ENCODE peak calls at places on chromosomes 4 and X, in five cellular contexts. O, A, Q, B and M are unnamed samples. For H3K27me3, the result is how much of the 10 kb centered on the place peaks cover.

GRCh38 chr4:64399313-64400109 is 9.7 kb downstream of the TECRL start:
- DNase-seq in O (no peak), A (no peak), Q (no peak), B (no peak), M (no peak)

GRCh38 chrX:64205441-64205734 is at the start of gene AMER1:
- DNase-seq in O (no peak), A (no peak), Q (no peak), B (no peak), M (no peak)

GRCh38 chr4:146407669-146408084 is 114.1 kb downstream of the SLC10A7 start:
- DNase-seq in O (peak), A (no peak), Q (no peak), B (no peak), M (no peak)

GRCh38 chr4:74435296-74435695 is 9.6 kb upstream of the AREG start:
- DNase-seq in O (no peak), A (no peak), Q (no peak), B (no peak), M (no peak)

GRCh38 chr4:75834095-75834771 is 68.0 kb downstream of the PPEF2 start:
- DNase-seq in O (no peak), A (no peak), Q (no peak), B (no peak), M (no peak)

GRCh38 chrX:39855748-39856129 is 242.0 kb downstream of the BCOR start:
- DNase-seq in O (peak), A (peak), Q (no peak), B (no peak), M (no peak)

GRCh38 chr4:71429962-71430361 is 91.1 kb downstream of the SLC4A4 start:
- DNase-seq in O (no peak), A (no peak), Q (no peak), B (no peak), M (no peak)

GRCh38 chr4:187258651-187259401 is 535.2 kb upstream of the FAT1 start:
- DNase-seq in O (no peak), A (no peak), Q (no peak), B (no peak), M (no peak)

GRCh38 chr4:169657470-169658107 is 37.2 kb downstream of the CLCN3 start:
- DNase-seq in O (no peak), A (no peak), Q (no peak), B (no peak), M (no peak)

GRCh38 chrX:150664290-150664689 is 28.9 kb upstream of the MTMR1 start:
- DNase-seq in O (no peak), A (peak), Q (peak), B (peak), M (no peak)

GRCh38 chr4:6126971-6127745 is 73.2 kb downstream of the JAKMIP1 start:
- DNase-seq in O (no peak), A (no peak), Q (no peak), B (no peak), M (peak)

GRCh38 chr4:95170176-95170575 is 378.6 kb downstream of the UNC5C start:
- DNase-seq in O (no peak), A (no peak), Q (no peak), B (no peak), M (no peak)

GRCh38 chr4:154044118-154044517 is 255.2 kb upstream of the SFRP2 start:
- DNase-seq in O (no peak), A (no peak), Q (no peak), B (no peak), M (no peak)

GRCh38 chrX:39808471-39808917 is 289.3 kb downstream of the BCOR start:
- DNase-seq in O (peak), A (no peak), Q (no peak), B (peak), M (no peak)

GRCh38 chr4:53196195-53196641 is 169.6 kb downstream of the SCFD2 start:
- DNase-seq in O (no peak), A (no peak), Q (no peak), B (no peak), M (no peak)

GRCh38 chrX:149877157-149877556 is 3.8 kb upstream of the MAGEA8 start:
- DNase-seq in O (no peak), A (no peak), Q (no peak), B (no peak), M (no peak)

GRCh38 chr4:3430524-3430923 is 11.2 kb upstream of the HGFAC start:
- DNase-seq in O (no peak), A (no peak), Q (no peak), B (peak), M (no peak)

GRCh38 chr4:109957227-109957626 is 44.5 kb downstream of the EGF start:
- DNase-seq in O (no peak), A (no peak), Q (no peak), B (no peak), M (no peak)

GRCh38 chrX:120463241-120463640 is 5.9 kb downstream of the LAMP2 start:
- DNase-seq in O (no peak), A (peak), Q (no peak), B (no peak), M (no peak)

GRCh38 chrX:17737707-17738001 is 361 bp downstream of the SCML1 start:
- DNase-seq in O (no peak), A (no peak), Q (peak), B (no peak), M (no peak)

GRCh38 chrX:47204970-47205369 is 11.3 kb downstream of the UBA1 start:
- DNase-seq in O (no peak), A (no peak), Q (no peak), B (no peak), M (no peak)

GRCh38 chrX:112043997-112044396 is 38.6 kb downstream of the TRPC5 start:
- DNase-seq in O (no peak), A (no peak), Q (no peak), B (no peak), M (no peak)

GRCh38 chr4:3387943-3388348 is 53.8 kb upstream of the HGFAC start:
- DNase-seq in O (peak), A (peak), Q (peak), B (peak), M (peak)

GRCh38 chr4:125314676-125315570 is at the start of gene FAT4:
- DNase-seq in O (peak), A (peak), Q (peak), B (peak), M (peak)

GRCh38 chr4:125317526-125317880 is 2.7 kb downstream of the FAT4 start:
- DNase-seq in O (peak), A (no peak), Q (no peak), B (peak), M (peak)

GRCh38 chr4:125316391-125316780 is 1.6 kb downstream of the FAT4 start:
- DNase-seq in O (no peak), A (peak), Q (peak), B (peak), M (peak)

GRCh38 chr4:125315571-125316390 is 1.0 kb downstream of the FAT4 start:
- DNase-seq in O (peak), A (peak), Q (peak), B (peak), M (peak)

DNA sequence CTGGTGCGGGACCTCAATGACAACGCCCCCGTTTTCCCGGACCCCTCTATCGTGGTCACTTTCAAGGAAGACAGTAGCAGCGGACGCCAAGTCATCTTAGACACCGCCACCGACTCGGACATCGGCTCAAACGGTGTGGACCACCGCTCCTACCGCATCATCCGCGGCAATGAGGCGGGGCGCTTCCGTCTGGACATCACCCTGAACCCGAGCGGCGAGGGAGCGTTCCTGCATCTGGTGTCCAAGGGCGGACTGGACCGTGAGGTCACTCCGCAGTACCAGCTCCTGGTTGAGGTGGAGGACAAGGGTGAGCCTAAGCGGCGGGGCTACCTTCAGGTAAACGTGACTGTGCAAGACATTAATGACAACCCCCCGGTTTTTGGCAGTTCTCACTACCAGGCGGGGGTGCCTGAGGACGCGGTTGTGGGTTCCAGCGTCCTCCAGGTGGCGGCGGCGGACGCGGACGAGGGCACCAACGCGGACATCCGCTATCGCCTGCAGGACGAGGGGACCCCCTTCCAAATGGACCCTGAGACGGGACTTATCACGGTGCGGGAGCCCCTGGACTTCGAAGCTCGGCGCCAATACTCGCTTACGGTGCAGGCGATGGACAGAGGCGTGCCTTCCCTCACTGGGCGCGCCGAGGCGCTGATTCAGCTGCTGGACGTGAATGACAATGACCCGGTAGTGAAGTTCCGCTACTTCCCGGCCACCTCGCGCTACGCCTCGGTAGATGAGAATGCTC is 2.2 kb downstream of the FAT4 start:
- DNase-seq in O (peak), A (no peak), Q (no peak), B (peak), M (peak)
- H3K4me3 ChIP-seq in O (peak), A (peak), Q (peak), B (peak), M (peak)

GRCh38 chr4:87240341-87240740 is 19.9 kb upstream of the KLHL8 start:
- DNase-seq in O (no peak), A (no peak), Q (no peak), B (no peak), M (no peak)

GRCh38 chr4:87239821-87240220 is 19.4 kb upstream of the KLHL8 start:
- DNase-seq in O (no peak), A (no peak), Q (no peak), B (no peak), M (no peak)

GRCh38 chr4:87243426-87244053 is 23.1 kb upstream of the KLHL8 start:
- DNase-seq in O (no peak), A (no peak), Q (no peak), B (no peak), M (no peak)

GRCh38 chr4:87236851-87237250 is 16.4 kb upstream of the KLHL8 start:
- DNase-seq in O (no peak), A (no peak), Q (no peak), B (no peak), M (no peak)

GRCh38 chr4:87241341-87241740 is 20.9 kb upstream of the KLHL8 start:
- DNase-seq in O (no peak), A (no peak), Q (no peak), B (no peak), M (no peak)
- H3K27me3 ChIP-seq in O (under half), A (under half), Q (under half), B (under half), M (under half)

GRCh38 chr4:7540216-7540615 is 105.5 kb upstream of the PSAPL1 start:
- DNase-seq in O (no peak), A (no peak), Q (no peak), B (no peak), M (no peak)
- H3K4me3 ChIP-seq in O (no peak), A (no peak), Q (no peak), B (no peak), M (no peak)

GRCh38 chrX:129959493-129959832 is 23.0 kb upstream of the BCORL1 start:
- DNase-seq in O (no peak), A (no peak), Q (no peak), B (no peak), M (no peak)
- H3K27me3 ChIP-seq in O (under half), A (under half), Q (under half), B (under half), M (under half)